ENCODE peak calls at places on chromosomes 7 and 10, in four cellular contexts. M is ACHN, S is Daoy, K is NCI-H82. D is an unnamed sample.

GRCh38 chr7:130227883-130228575 is 20.4 kb downstream of the SSMEM1 start:
- DNase-seq in M (no peak), S (no peak), K (no peak), D (no peak)

GRCh38 chr7:27723086-27723485 is 16.9 kb upstream of the TAX1BP1 start:
- DNase-seq in M (peak), S (peak), K (peak), D (no peak)

GRCh38 chr7:22651534-22652243 is 75.3 kb upstream of the IL6 start:
- DNase-seq in M (peak), S (peak), K (no peak), D (no peak)

GRCh38 chr7:24842449-24843241 is 85.4 kb upstream of the GSDME start:
- DNase-seq in M (no peak), S (peak), K (no peak), D (no peak)

GRCh38 chr7:138975343-138976104 is 5.7 kb downstream of the KIAA1549 start:
- DNase-seq in M (no peak), S (no peak), K (peak), D (no peak)

GRCh38 chr10:86753638-86754434 is 2.6 kb upstream of the BMPR1A start:
- DNase-seq in M (no peak), S (no peak), K (no peak), D (no peak)

GRCh38 chr7:149741629-149742028 is 31.8 kb downstream of the ZNF467 start:
- DNase-seq in M (no peak), S (no peak), K (no peak), D (no peak)

GRCh38 chr7:128011079-128011670 is 20.1 kb downstream of the LRRC4 start:
- DNase-seq in M (no peak), S (no peak), K (no peak), D (no peak)

GRCh38 chr10:88901206-88901605 is 21.2 kb downstream of the STAMBPL1 start:
- DNase-seq in M (no peak), S (no peak), K (no peak), D (no peak)